ENCODE peak calls at places on chromosomes 2 and 18, in four cellular contexts. C is WTC11, X is GM12878, H is K562. Z is an unnamed sample.

GRCh38 chr2:122179492-122180070 is 424.1 kb downstream of the TSN start:
- DNase-seq in C (no peak), X (no peak), H (no peak), Z (no peak)

GRCh38 chr18:55552498-55553189 is 35.3 kb downstream of the TCF4 start:
- DNase-seq in C (no peak), X (no peak), H (no peak), Z (no peak)

GRCh38 chr18:28960146-28960545 is 783.2 kb upstream of the CDH2 start:
- DNase-seq in C (no peak), X (no peak), H (no peak), Z (no peak)

GRCh38 chr2:33848486-33848885 is 249.4 kb upstream of the FAM98A start:
- DNase-seq in C (no peak), X (no peak), H (no peak), Z (no peak)

GRCh38 chr18:79952996-79953559 is 1.6 kb upstream of the SLC66A2 start:
- DNase-seq in C (peak), X (no peak), H (no peak), Z (no peak)

GRCh38 chr2:100271210-100271609 is 51.1 kb downstream of the LONRF2 start:
- DNase-seq in C (no peak), X (no peak), H (no peak), Z (no peak)

GRCh38 chr2:72143441-72144356 is 4.0 kb downstream of the CYP26B1 start:
- DNase-seq in C (no peak), X (no peak), H (no peak), Z (peak)

GRCh38 chr2:240992572-240993291 is 5.7 kb upstream of the SNED1 start:
- DNase-seq in C (no peak), X (no peak), H (no peak), Z (no peak)

GRCh38 chr2:134206573-134206972 is 47.3 kb upstream of the MGAT5 start:
- DNase-seq in C (no peak), X (no peak), H (no peak), Z (no peak)

GRCh38 chr2:239157269-239157668 is 243.6 kb downstream of the HDAC4 start:
- DNase-seq in C (no peak), X (no peak), H (no peak), Z (peak)

GRCh38 chr2:231050018-231050901 is 6.4 kb upstream of the PSMD1 start:
- DNase-seq in C (no peak), X (no peak), H (no peak), Z (no peak)

GRCh38 chr2:225471039-225471438 is 71.5 kb downstream of the NYAP2 start:
- DNase-seq in C (no peak), X (no peak), H (no peak), Z (no peak)

GRCh38 chr2:127051116-127051779 is 55.7 kb downstream of the BIN1 start:
- DNase-seq in C (peak), X (no peak), H (no peak), Z (peak)

GRCh38 chr2:50514881-50515280 is 517.1 kb downstream of the NRXN1 start:
- DNase-seq in C (peak), X (no peak), H (no peak), Z (no peak)

GRCh38 chr2:147468349-147468748 is 376.5 kb upstream of the ACVR2A start:
- DNase-seq in C (no peak), X (no peak), H (no peak), Z (no peak)

GRCh38 chr2:147468963-147469362 is 375.9 kb upstream of the ACVR2A start:
- DNase-seq in C (no peak), X (no peak), H (no peak), Z (no peak)

GRCh38 chr2:147467441-147467840 is 377.4 kb upstream of the ACVR2A start:
- DNase-seq in C (no peak), X (no peak), H (no peak), Z (no peak)

GRCh38 chr2:147471126-147471525 is 373.7 kb upstream of the ACVR2A start:
- DNase-seq in C (no peak), X (no peak), H (no peak), Z (no peak)

GRCh38 chr2:147469471-147469870 is 375.4 kb upstream of the ACVR2A start:
- DNase-seq in C (peak), X (no peak), H (no peak), Z (no peak)
- TF ChIP-seq USF1 in C (no peak), X (no peak), H (no peak), Z (no peak)

GRCh38 chr2:212227755-212228154 is 310.8 kb downstream of the ERBB4 start:
- DNase-seq in C (no peak), X (no peak), H (no peak), Z (no peak)
- TF ChIP-seq USF1 in C (no peak), X (no peak), H (no peak), Z (no peak)

DNA sequence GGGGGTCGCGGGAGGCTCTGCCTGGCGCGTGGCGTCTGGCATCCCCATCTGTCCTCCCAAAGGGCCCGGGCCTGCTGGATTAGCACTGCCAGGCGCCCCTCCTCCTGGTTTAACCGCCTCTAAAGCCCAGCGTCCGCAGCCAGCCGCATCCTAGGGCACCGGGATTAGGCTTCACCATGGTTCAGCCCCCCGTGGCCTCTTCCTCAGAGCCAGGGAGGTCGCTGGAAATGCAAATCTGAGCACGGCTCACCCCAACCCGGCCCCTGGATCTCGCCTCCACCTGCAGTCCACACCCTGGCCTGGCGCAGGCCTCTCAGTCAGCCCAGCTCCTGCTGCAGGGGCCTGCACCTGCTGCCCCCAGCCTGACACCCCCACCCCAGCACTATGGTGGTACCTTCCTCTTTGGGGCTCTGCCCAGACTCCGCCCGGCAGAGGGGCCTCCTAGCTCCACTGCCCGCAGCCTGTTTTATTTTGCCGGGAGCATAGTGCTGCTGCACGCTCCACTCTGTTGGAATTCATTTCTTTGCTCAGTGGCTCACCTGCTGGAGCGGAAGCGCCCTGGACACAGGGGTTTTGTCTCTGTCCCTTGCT is 13.2 kb downstream of the PRELID3A start:
- DNase-seq in C (peak), X (no peak), H (no peak), Z (peak)
- TF ChIP-seq USF1 in C (no peak), X (no peak), H (no peak), Z (no peak)

GRCh38 chr2:141557329-141558098 is 573.3 kb downstream of the LRP1B start:
- DNase-seq in C (no peak), X (no peak), H (no peak), Z (no peak)
- TF ChIP-seq USF1 in C (no peak), X (no peak), H (no peak), Z (no peak)

GRCh38 chr2:113754989-113755689 is 1.3 kb downstream of the SLC35F5 start:
- DNase-seq in C (no peak), X (no peak), H (no peak), Z (no peak)
- TF ChIP-seq USF1 in C (no peak), X (no peak), H (no peak), Z (no peak)

GRCh38 chr2:136057023-136057801 is 60.7 kb downstream of the CXCR4 start:
- DNase-seq in C (no peak), X (peak), H (no peak), Z (no peak)
- TF ChIP-seq USF1 in C (no peak), X (no peak), H (no peak), Z (no peak)

GRCh38 chr2:173751245-173751975 is 213.8 kb downstream of the SP3 start:
- DNase-seq in C (no peak), X (no peak), H (no peak), Z (no peak)

GRCh38 chr2:173752152-173752551 is 213.0 kb downstream of the SP3 start:
- DNase-seq in C (no peak), X (no peak), H (no peak), Z (peak)

GRCh38 chr2:173749315-173749714 is 215.9 kb downstream of the SP3 start:
- DNase-seq in C (no peak), X (no peak), H (no peak), Z (no peak)

GRCh38 chr2:173750831-173751230 is 214.3 kb downstream of the SP3 start:
- DNase-seq in C (no peak), X (no peak), H (no peak), Z (no peak)

DNA sequence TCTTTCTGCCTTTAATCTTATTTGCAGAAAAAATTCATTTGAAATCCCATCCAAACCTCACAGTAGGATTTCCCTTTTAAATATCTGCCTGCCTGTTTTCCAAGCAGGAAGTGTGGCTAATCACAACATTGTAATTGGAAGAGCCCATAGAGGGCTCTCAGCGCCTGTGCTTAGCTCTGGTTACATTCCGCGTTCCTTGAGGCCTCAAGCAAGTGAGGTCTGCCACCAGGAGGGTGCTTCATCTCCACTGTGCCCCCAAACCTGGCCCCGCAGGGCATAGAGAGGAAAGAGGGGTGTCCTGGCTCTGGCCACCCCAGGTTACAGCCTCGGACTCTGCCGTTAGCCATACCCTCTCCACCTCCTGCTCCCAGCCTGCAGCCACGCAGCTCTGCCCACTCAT is 214.8 kb downstream of the SP3 start:
- DNase-seq in C (no peak), X (no peak), H (no peak), Z (no peak)
- TF ChIP-seq USF1 in C (no peak), X (no peak), H (no peak), Z (no peak)

Z was measured in SK-N-SH.